ENCODE peak calls at places on chromosome 4, in four cellular contexts. R is upper lobe of right lung, M is cerebellum, O is skeletal muscle cell. G is an unnamed sample.

GRCh38 chr4:47669946-47670345 is 167.9 kb downstream of the CORIN start:
- DNase-seq in R (no peak), M (no peak), O (no peak), G (no peak)

GRCh38 chr4:182235016-182235415 is 8.2 kb upstream of the TENM3 start:
- DNase-seq in R (no peak), M (no peak), O (no peak), G (no peak)

GRCh38 chr4:150588341-150588740 is 6.4 kb downstream of the MAB21L2 start:
- DNase-seq in R (no peak), M (no peak), O (no peak), G (no peak)

GRCh38 chr4:40576651-40577480 is 52.8 kb downstream of the RBM47 start:
- DNase-seq in R (peak; percentile 93), M (no peak), O (no peak), G (peak; percentile 24)

GRCh38 chr4:10115271-10115656 is 1.3 kb downstream of the WDR1 start:
- DNase-seq in R (no peak), M (no peak), O (no peak), G (no peak)

GRCh38 chr4:126446917-126447316 is 1132.2 kb downstream of the FAT4 start:
- DNase-seq in R (no peak), M (no peak), O (no peak), G (no peak)

GRCh38 chr4:185396724-185397402 is at the start of gene ANKRD37:
- DNase-seq in R (peak; percentile 74), M (no peak), O (no peak), G (no peak)

GRCh38 chr4:121696140-121696640 is 590 bp downstream of the ANXA5 start:
- DNase-seq in R (peak; percentile 90), M (no peak), O (no peak), G (peak; percentile 78)

GRCh38 chr4:127120706-127121105 is 512.1 kb upstream of the INTU start:
- DNase-seq in R (no peak), M (no peak), O (no peak), G (no peak)

GRCh38 chr4:170259631-170260153 is 169.9 kb upstream of the AADAT start:
- DNase-seq in R (peak; percentile 67), M (peak; percentile 6), O (peak; percentile 72), G (peak; percentile 4)

GRCh38 chr4:118173956-118174355 is 139.7 kb downstream of the NDST3 start:
- DNase-seq in R (no peak), M (no peak), O (peak; percentile 77), G (no peak)

GRCh38 chr4:48698029-48698901 is 81.8 kb downstream of the FRYL start:
- DNase-seq in R (no peak), M (no peak), O (peak; percentile 84), G (no peak)

GRCh38 chr4:85780664-85781063 is 305.7 kb downstream of the ARHGAP24 start:
- DNase-seq in R (no peak), M (no peak), O (no peak), G (no peak)

GRCh38 chr4:87057835-87058234 is 123.0 kb downstream of the AFF1 start:
- DNase-seq in R (no peak), M (no peak), O (no peak), G (no peak)

GRCh38 chr4:72326692-72327632 is 242.1 kb downstream of the ADAMTS3 start:
- DNase-seq in R (no peak), M (peak; percentile 10), O (no peak), G (no peak)

GRCh38 chr4:89556596-89557305 is 249.2 kb upstream of the GPRIN3 start:
- DNase-seq in R (no peak), M (no peak), O (no peak), G (no peak)

GRCh38 chr4:125728568-125728967 is 413.8 kb downstream of the FAT4 start:
- DNase-seq in R (no peak), M (no peak), O (peak; percentile 92), G (no peak)

G was measured in substantia nigra.